ENCODE peak calls at places on chromosomes 11 and 22, in four cellular contexts. One of them, this sample, is unnamed.

GRCh38 chr11:106457727-106458126 is 380.3 kb downstream of the AASDHPPT start:
- DNase-seq in IMR-90: peak
- DNase-seq in endothelial cell of umbilical vein: no peak
- DNase-seq in K562: no peak
- DNase-seq in this sample: no peak

GRCh38 chr11:120205596-120206161 is 5.2 kb upstream of the OAF start:
- DNase-seq in IMR-90: peak
- DNase-seq in endothelial cell of umbilical vein: no peak
- DNase-seq in K562: no peak
- DNase-seq in this sample: no peak

GRCh38 chr11:64372021-64372420 is 13.1 kb downstream of the RPS6KA4 start:
- DNase-seq in IMR-90: no peak
- DNase-seq in endothelial cell of umbilical vein: no peak
- DNase-seq in K562: no peak
- DNase-seq in this sample: no peak

GRCh38 chr11:32563600-32563959 is 20.1 kb upstream of the EIF3M start:
- DNase-seq in IMR-90: no peak
- DNase-seq in endothelial cell of umbilical vein: no peak
- DNase-seq in K562: no peak
- DNase-seq in this sample: no peak

GRCh38 chr11:12244156-12244555 is 133.2 kb upstream of the PARVA start:
- DNase-seq in IMR-90: no peak
- DNase-seq in endothelial cell of umbilical vein: no peak
- DNase-seq in K562: no peak
- DNase-seq in this sample: no peak

GRCh38 chr11:128351168-128351567 is 236.2 kb downstream of the ETS1 start:
- DNase-seq in IMR-90: no peak
- DNase-seq in endothelial cell of umbilical vein: no peak
- DNase-seq in K562: no peak
- DNase-seq in this sample: no peak

GRCh38 chr11:106608677-106609076 is 409.6 kb downstream of the GUCY1A2 start:
- DNase-seq in IMR-90: peak
- DNase-seq in endothelial cell of umbilical vein: no peak
- DNase-seq in K562: no peak
- DNase-seq in this sample: no peak

GRCh38 chr11:125517116-125517804 is 21.2 kb upstream of the FEZ1 start:
- DNase-seq in IMR-90: peak
- DNase-seq in endothelial cell of umbilical vein: peak
- DNase-seq in K562: peak
- DNase-seq in this sample: no peak

GRCh38 chr11:6925636-6926207 is 504 bp upstream of the ZNF215 start:
- DNase-seq in IMR-90: peak
- DNase-seq in endothelial cell of umbilical vein: peak
- DNase-seq in K562: peak
- DNase-seq in this sample: no peak

GRCh38 chr11:117565709-117566108 is 231.3 kb downstream of the DSCAML1 start:
- DNase-seq in IMR-90: no peak
- DNase-seq in endothelial cell of umbilical vein: no peak
- DNase-seq in K562: no peak
- DNase-seq in this sample: no peak

GRCh38 chr11:32584921-32585320 is 1.3 kb downstream of the EIF3M start:
- DNase-seq in IMR-90: no peak
- DNase-seq in endothelial cell of umbilical vein: peak
- DNase-seq in K562: no peak
- DNase-seq in this sample: no peak

GRCh38 chr11:119692547-119692834 is 36.5 kb downstream of the NECTIN1 start:
- DNase-seq in IMR-90: no peak
- DNase-seq in endothelial cell of umbilical vein: no peak
- DNase-seq in K562: no peak
- DNase-seq in this sample: no peak

GRCh38 chr11:91164452-91164822 is 941.6 kb upstream of the CHORDC1 start:
- DNase-seq in IMR-90: no peak
- DNase-seq in endothelial cell of umbilical vein: no peak
- DNase-seq in K562: no peak
- DNase-seq in this sample: no peak

GRCh38 chr22:25970348-25970995 is 198.8 kb upstream of the SEZ6L start:
- DNase-seq in IMR-90: no peak
- DNase-seq in endothelial cell of umbilical vein: no peak
- DNase-seq in K562: no peak
- DNase-seq in this sample: no peak

GRCh38 chr11:2314525-2315394 is 12.9 kb downstream of the TSPAN32 start:
- DNase-seq in IMR-90: peak
- DNase-seq in endothelial cell of umbilical vein: peak
- DNase-seq in K562: peak
- DNase-seq in this sample: no peak

GRCh38 chr11:110317516-110317932 is 21.1 kb upstream of the RDX start:
- DNase-seq in IMR-90: peak
- DNase-seq in endothelial cell of umbilical vein: peak
- DNase-seq in K562: peak
- DNase-seq in this sample: no peak

GRCh38 chr11:63845305-63845704 is 6.4 kb downstream of the MARK2 start:
- DNase-seq in IMR-90: peak
- DNase-seq in endothelial cell of umbilical vein: no peak
- DNase-seq in K562: no peak
- DNase-seq in this sample: no peak

GRCh38 chr11:44634401-44635281 is 69.2 kb downstream of the CD82 start:
- DNase-seq in IMR-90: peak
- DNase-seq in endothelial cell of umbilical vein: peak
- DNase-seq in K562: peak
- DNase-seq in this sample: no peak

GRCh38 chr11:85718126-85718943 is 32.3 kb upstream of the CCDC89 start:
- DNase-seq in IMR-90: peak
- DNase-seq in endothelial cell of umbilical vein: no peak
- DNase-seq in K562: no peak
- DNase-seq in this sample: no peak

GRCh38 chr11:128512478-128513127 is 74.8 kb downstream of the ETS1 start:
- DNase-seq in IMR-90: no peak
- DNase-seq in endothelial cell of umbilical vein: no peak
- DNase-seq in K562: no peak
- DNase-seq in this sample: no peak

GRCh38 chr11:126210871-126211235 is 597 bp downstream of the RPUSD4 start:
- DNase-seq in IMR-90: no peak
- DNase-seq in endothelial cell of umbilical vein: no peak
- DNase-seq in K562: no peak
- DNase-seq in this sample: no peak

GRCh38 chr11:118098996-118099837 is 12.5 kb upstream of the SMIM35 start:
- DNase-seq in IMR-90: no peak
- DNase-seq in endothelial cell of umbilical vein: no peak
- DNase-seq in K562: peak
- DNase-seq in this sample: no peak

GRCh38 chr11:76194872-76195668 is 11.2 kb downstream of the WNT11 start:
- DNase-seq in IMR-90: no peak
- DNase-seq in endothelial cell of umbilical vein: no peak
- DNase-seq in K562: no peak
- DNase-seq in this sample: no peak

GRCh38 chr22:41347066-41347859 is 34.5 kb upstream of the TEF start:
- DNase-seq in IMR-90: no peak
- DNase-seq in endothelial cell of umbilical vein: no peak
- DNase-seq in K562: no peak
- DNase-seq in this sample: no peak

GRCh38 chr22:48098936-48099245 is 1336.4 kb downstream of the TBC1D22A start:
- DNase-seq in IMR-90: no peak
- DNase-seq in endothelial cell of umbilical vein: no peak
- DNase-seq in K562: no peak
- DNase-seq in this sample: no peak

GRCh38 chr11:8839306-8839956 is 71.6 kb upstream of the AKIP1 start:
- DNase-seq in IMR-90: no peak
- DNase-seq in endothelial cell of umbilical vein: peak
- DNase-seq in K562: no peak
- DNase-seq in this sample: no peak

GRCh38 chr11:112581747-112582146 is 321.1 kb upstream of the PLET1 start:
- DNase-seq in IMR-90: no peak
- DNase-seq in endothelial cell of umbilical vein: no peak
- DNase-seq in K562: no peak
- DNase-seq in this sample: peak

GRCh38 chr11:62830904-62831519 is 839 bp downstream of the STX5 start:
- DNase-seq in IMR-90: no peak
- DNase-seq in endothelial cell of umbilical vein: no peak
- DNase-seq in K562: no peak
- DNase-seq in this sample: no peak

DNA sequence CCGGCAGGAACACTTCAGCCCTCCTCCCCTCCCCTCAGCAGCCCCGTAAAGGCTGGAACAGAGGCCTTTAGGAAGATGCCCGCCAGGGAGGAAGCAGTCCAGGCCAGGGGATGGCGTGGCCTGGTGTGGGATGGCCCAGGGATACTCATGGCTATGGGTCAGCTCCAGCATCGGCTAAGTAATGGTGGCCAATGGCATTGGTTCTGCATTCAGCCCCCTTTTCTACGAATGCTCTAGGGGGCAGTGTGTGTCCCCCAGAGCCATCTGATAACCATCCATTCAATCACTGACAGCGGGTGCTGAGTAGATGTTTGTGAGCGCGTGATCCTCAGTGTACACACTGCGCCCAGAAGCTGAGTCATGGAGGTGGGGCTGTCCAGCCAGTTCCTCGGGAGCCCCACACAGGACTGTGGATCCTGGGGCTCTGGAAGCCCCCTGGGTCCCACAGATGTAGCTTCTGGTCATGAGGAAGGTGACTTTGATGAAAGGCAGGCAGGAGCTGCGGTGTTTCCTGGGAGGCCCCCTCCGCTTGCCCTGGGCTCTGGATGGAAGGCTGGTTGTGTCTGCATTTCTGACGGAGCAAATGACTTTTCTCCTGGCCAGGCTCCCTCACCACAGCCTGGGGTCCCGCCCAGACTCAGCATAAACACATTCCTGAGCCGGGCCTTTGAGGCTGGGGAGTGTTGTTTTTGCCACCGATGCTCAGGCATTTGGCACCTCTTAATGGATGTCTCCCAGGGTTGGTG is 46.5 kb downstream of the FBLN1 start:
- DNase-seq in IMR-90: peak
- DNase-seq in endothelial cell of umbilical vein: no peak
- DNase-seq in K562: peak
- DNase-seq in this sample: no peak
- TF ChIP-seq FOS in IMR-90: peak
- TF ChIP-seq FOS in endothelial cell of umbilical vein: no peak
- TF ChIP-seq FOS in K562: no peak
- TF ChIP-seq FOS in this sample: no peak

DNA sequence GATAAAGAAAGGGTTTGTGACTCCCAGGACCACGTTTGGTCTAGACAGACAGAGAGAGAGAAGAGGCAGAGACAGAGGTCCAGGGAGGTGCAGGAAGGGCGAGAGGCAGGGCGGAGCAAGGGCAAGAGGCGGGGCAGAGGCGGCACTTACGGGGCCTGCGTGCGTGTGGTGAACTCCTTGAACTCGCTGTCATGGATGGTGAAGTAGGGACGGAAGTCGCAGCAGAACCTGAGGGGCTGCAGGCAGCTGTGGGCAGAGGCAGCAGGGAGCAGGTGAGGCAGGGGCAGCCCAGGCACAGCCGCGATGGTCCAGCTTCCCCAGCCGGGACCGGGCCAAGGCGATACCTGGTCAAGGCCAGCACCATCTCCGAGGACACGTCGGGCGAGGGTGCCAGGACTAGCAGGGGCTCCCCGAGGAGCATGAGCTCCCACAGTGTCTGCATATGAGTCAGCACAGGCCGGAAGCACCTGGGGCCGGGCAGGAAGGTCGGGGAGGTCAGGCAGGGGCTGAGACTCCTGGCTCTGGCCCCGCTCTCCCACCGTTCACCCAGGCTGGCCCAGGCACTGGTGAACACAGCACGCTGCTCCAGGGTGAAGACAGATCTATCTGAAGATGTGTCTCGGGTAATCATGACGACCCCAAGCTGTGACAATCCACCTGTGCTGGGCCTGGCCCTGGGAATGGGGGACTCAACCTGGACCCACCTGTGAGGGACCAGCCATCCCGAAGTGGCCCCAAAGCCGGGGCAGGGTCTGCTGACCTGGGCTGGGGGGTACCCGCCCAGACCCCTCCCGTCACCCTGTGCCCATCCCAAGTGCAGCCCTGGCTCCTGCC is 7.2 kb upstream of the PLXNB2 start:
- DNase-seq in IMR-90: no peak
- DNase-seq in endothelial cell of umbilical vein: no peak
- DNase-seq in K562: peak
- DNase-seq in this sample: peak
- TF ChIP-seq FOS in IMR-90: no peak
- TF ChIP-seq FOS in endothelial cell of umbilical vein: no peak
- TF ChIP-seq FOS in K562: no peak
- TF ChIP-seq FOS in this sample: no peak

GRCh38 chr11:69530278-69531070 is 49.0 kb downstream of the LINC01488 start:
- DNase-seq in IMR-90: no peak
- DNase-seq in endothelial cell of umbilical vein: no peak
- DNase-seq in K562: no peak
- DNase-seq in this sample: no peak
- TF ChIP-seq FOS in IMR-90: no peak
- TF ChIP-seq FOS in endothelial cell of umbilical vein: no peak
- TF ChIP-seq FOS in K562: no peak
- TF ChIP-seq FOS in this sample: no peak

DNA sequence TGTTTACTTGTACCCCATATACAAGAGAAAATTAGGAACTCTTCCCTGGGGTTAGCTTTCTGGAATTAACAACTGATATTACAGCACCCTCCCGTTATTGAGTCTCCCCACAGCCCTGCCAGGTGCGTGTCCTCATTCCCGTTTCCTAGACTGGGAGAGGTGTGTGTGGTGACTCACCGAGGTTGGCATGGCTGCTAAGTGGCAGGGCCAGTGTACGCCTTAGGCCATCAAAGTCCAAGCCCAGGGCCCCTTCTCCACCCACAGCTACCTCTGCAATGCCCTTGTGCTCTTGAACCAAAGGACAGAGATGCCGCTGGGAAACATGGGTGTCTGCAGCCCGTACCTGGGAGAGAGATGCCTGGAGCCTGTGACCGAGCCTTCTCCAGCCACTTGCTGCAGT is 12.3 kb downstream of the IFT27 start:
- DNase-seq in IMR-90: no peak
- DNase-seq in endothelial cell of umbilical vein: no peak
- DNase-seq in K562: no peak
- DNase-seq in this sample: no peak
- TF ChIP-seq FOS in IMR-90: no peak
- TF ChIP-seq FOS in endothelial cell of umbilical vein: no peak
- TF ChIP-seq FOS in K562: no peak
- TF ChIP-seq FOS in this sample: no peak